ENCODE peak calls at places on chromosomes 11 and 22, in six cellular contexts. One of them, this sample, is unnamed.

GRCh38 chr11:16326679-16327297 is 29.6 kb downstream of the SOX6 start:
- DNase-seq in A549: no peak
- DNase-seq in BJ: no peak
- DNase-seq in psoas muscle: no peak
- DNase-seq in uterus: no peak
- DNase-seq in right atrium auricular region: no peak
- DNase-seq in this sample: peak; percentile 7

GRCh38 chr22:49749227-49749626 is 78.4 kb downstream of the BRD1 start:
- DNase-seq in A549: no peak
- DNase-seq in BJ: no peak
- DNase-seq in psoas muscle: no peak
- DNase-seq in uterus: no peak
- DNase-seq in right atrium auricular region: peak; percentile 30
- DNase-seq in this sample: no peak

GRCh38 chr22:35754761-35755160 is 37.1 kb downstream of the APOL5 start:
- DNase-seq in A549: no peak
- DNase-seq in BJ: no peak
- DNase-seq in psoas muscle: no peak
- DNase-seq in uterus: no peak
- DNase-seq in right atrium auricular region: no peak
- DNase-seq in this sample: no peak

GRCh38 chr11:123654566-123655081 is at the start of gene SCN3B:
- DNase-seq in A549: peak; percentile 69
- DNase-seq in BJ: no peak
- DNase-seq in psoas muscle: peak; percentile 71
- DNase-seq in uterus: peak; percentile 43
- DNase-seq in right atrium auricular region: no peak
- DNase-seq in this sample: peak; percentile 41

GRCh38 chr11:108966978-108967377 is 302.1 kb downstream of the DDX10 start:
- DNase-seq in A549: no peak
- DNase-seq in BJ: no peak
- DNase-seq in psoas muscle: no peak
- DNase-seq in uterus: no peak
- DNase-seq in right atrium auricular region: no peak
- DNase-seq in this sample: no peak

GRCh38 chr22:22461111-22461510 is 47.4 kb downstream of the ZNF280B start:
- DNase-seq in A549: no peak
- DNase-seq in BJ: no peak
- DNase-seq in psoas muscle: no peak
- DNase-seq in uterus: no peak
- DNase-seq in right atrium auricular region: no peak
- DNase-seq in this sample: no peak

GRCh38 chr11:44515085-44515484 is 50.4 kb upstream of the CD82 start:
- DNase-seq in A549: no peak
- DNase-seq in BJ: no peak
- DNase-seq in psoas muscle: no peak
- DNase-seq in uterus: no peak
- DNase-seq in right atrium auricular region: no peak
- DNase-seq in this sample: no peak

GRCh38 chr11:9717719-9718118 is 53.8 kb downstream of the SWAP70 start:
- DNase-seq in A549: no peak
- DNase-seq in BJ: no peak
- DNase-seq in psoas muscle: no peak
- DNase-seq in uterus: no peak
- DNase-seq in right atrium auricular region: no peak
- DNase-seq in this sample: peak; percentile 11

GRCh38 chr11:17298302-17298701 is 21.8 kb downstream of the NUCB2 start:
- DNase-seq in A549: no peak
- DNase-seq in BJ: no peak
- DNase-seq in psoas muscle: no peak
- DNase-seq in uterus: no peak
- DNase-seq in right atrium auricular region: no peak
- DNase-seq in this sample: no peak

GRCh38 chr11:12284321-12285050 is 92.9 kb upstream of the PARVA start:
- DNase-seq in A549: no peak
- DNase-seq in BJ: no peak
- DNase-seq in psoas muscle: no peak
- DNase-seq in uterus: no peak
- DNase-seq in right atrium auricular region: peak; percentile 57
- DNase-seq in this sample: peak; percentile 73

GRCh38 chr22:19497245-19497644 is 17.5 kb downstream of the CDC45 start:
- DNase-seq in A549: no peak
- DNase-seq in BJ: no peak
- DNase-seq in psoas muscle: no peak
- DNase-seq in uterus: no peak
- DNase-seq in right atrium auricular region: no peak
- DNase-seq in this sample: peak; percentile 70

GRCh38 chr22:26066534-26066933 is 102.7 kb upstream of the SEZ6L start:
- DNase-seq in A549: no peak
- DNase-seq in BJ: no peak
- DNase-seq in psoas muscle: no peak
- DNase-seq in uterus: no peak
- DNase-seq in right atrium auricular region: no peak
- DNase-seq in this sample: no peak

GRCh38 chr11:111978028-111978771 is 41.1 kb downstream of the DIXDC1 start:
- DNase-seq in A549: no peak
- DNase-seq in BJ: no peak
- DNase-seq in psoas muscle: peak; percentile 35
- DNase-seq in uterus: peak; percentile 82
- DNase-seq in right atrium auricular region: peak; percentile 85
- DNase-seq in this sample: peak; percentile 76

GRCh38 chr11:122268601-122269130 is 152.7 kb upstream of the BLID start:
- DNase-seq in A549: no peak
- DNase-seq in BJ: no peak
- DNase-seq in psoas muscle: no peak
- DNase-seq in uterus: no peak
- DNase-seq in right atrium auricular region: no peak
- DNase-seq in this sample: no peak

GRCh38 chr11:69920500-69921428 is 101.5 kb upstream of the FGF3 start:
- DNase-seq in A549: no peak
- DNase-seq in BJ: no peak
- DNase-seq in psoas muscle: no peak
- DNase-seq in uterus: no peak
- DNase-seq in right atrium auricular region: no peak
- DNase-seq in this sample: no peak

GRCh38 chr11:2525941-2526807 is 81.4 kb downstream of the KCNQ1 start:
- DNase-seq in A549: no peak
- DNase-seq in BJ: no peak
- DNase-seq in psoas muscle: peak; percentile 5
- DNase-seq in uterus: peak; percentile 13
- DNase-seq in right atrium auricular region: no peak
- DNase-seq in this sample: no peak

GRCh38 chr22:46370584-46371373 is 35.3 kb downstream of the TRMU start:
- DNase-seq in A549: no peak
- DNase-seq in BJ: no peak
- DNase-seq in psoas muscle: no peak
- DNase-seq in uterus: no peak
- DNase-seq in right atrium auricular region: no peak
- DNase-seq in this sample: no peak

GRCh38 chr11:119258983-119259382 is 52.8 kb downstream of the CBL start:
- DNase-seq in A549: no peak
- DNase-seq in BJ: no peak
- DNase-seq in psoas muscle: no peak
- DNase-seq in uterus: no peak
- DNase-seq in right atrium auricular region: no peak
- DNase-seq in this sample: no peak

GRCh38 chr11:62577046-62577708 is 3.5 kb upstream of the EEF1G start:
- DNase-seq in A549: no peak
- DNase-seq in BJ: no peak
- DNase-seq in psoas muscle: no peak
- DNase-seq in uterus: peak; percentile 71
- DNase-seq in right atrium auricular region: peak; percentile 66
- DNase-seq in this sample: no peak

GRCh38 chr11:68963779-68964178 is 17.0 kb downstream of the MRGPRD start:
- DNase-seq in A549: no peak
- DNase-seq in BJ: no peak
- DNase-seq in psoas muscle: no peak
- DNase-seq in uterus: peak; percentile 4
- DNase-seq in right atrium auricular region: no peak
- DNase-seq in this sample: no peak

GRCh38 chr11:120658071-120658423 is 146.5 kb downstream of the GRIK4 start:
- DNase-seq in A549: no peak
- DNase-seq in BJ: no peak
- DNase-seq in psoas muscle: no peak
- DNase-seq in uterus: no peak
- DNase-seq in right atrium auricular region: no peak
- DNase-seq in this sample: no peak

GRCh38 chr11:123577081-123577598 is 77.3 kb downstream of the SCN3B start:
- DNase-seq in A549: peak; percentile 44
- DNase-seq in BJ: no peak
- DNase-seq in psoas muscle: peak; percentile 60
- DNase-seq in uterus: peak; percentile 56
- DNase-seq in right atrium auricular region: peak; percentile 67
- DNase-seq in this sample: peak; percentile 19

GRCh38 chr11:10320164-10320563 is 15.3 kb downstream of the ADM start:
- DNase-seq in A549: no peak
- DNase-seq in BJ: no peak
- DNase-seq in psoas muscle: no peak
- DNase-seq in uterus: no peak
- DNase-seq in right atrium auricular region: no peak
- DNase-seq in this sample: no peak

GRCh38 chr22:28799834-28800307 is 498 bp downstream of the XBP1 start:
- DNase-seq in A549: no peak
- DNase-seq in BJ: peak; percentile 1
- DNase-seq in psoas muscle: peak; percentile 79
- DNase-seq in uterus: peak; percentile 70
- DNase-seq in right atrium auricular region: peak; percentile 71
- DNase-seq in this sample: peak; percentile 69

GRCh38 chr11:115266066-115266465 is 238.1 kb downstream of the CADM1 start:
- DNase-seq in A549: no peak
- DNase-seq in BJ: no peak
- DNase-seq in psoas muscle: no peak
- DNase-seq in uterus: no peak
- DNase-seq in right atrium auricular region: no peak
- DNase-seq in this sample: no peak

GRCh38 chr11:976431-977160 is 50.9 kb downstream of the AP2A2 start:
- DNase-seq in A549: no peak
- DNase-seq in BJ: no peak
- DNase-seq in psoas muscle: no peak
- DNase-seq in uterus: no peak
- DNase-seq in right atrium auricular region: no peak
- DNase-seq in this sample: no peak

DNA sequence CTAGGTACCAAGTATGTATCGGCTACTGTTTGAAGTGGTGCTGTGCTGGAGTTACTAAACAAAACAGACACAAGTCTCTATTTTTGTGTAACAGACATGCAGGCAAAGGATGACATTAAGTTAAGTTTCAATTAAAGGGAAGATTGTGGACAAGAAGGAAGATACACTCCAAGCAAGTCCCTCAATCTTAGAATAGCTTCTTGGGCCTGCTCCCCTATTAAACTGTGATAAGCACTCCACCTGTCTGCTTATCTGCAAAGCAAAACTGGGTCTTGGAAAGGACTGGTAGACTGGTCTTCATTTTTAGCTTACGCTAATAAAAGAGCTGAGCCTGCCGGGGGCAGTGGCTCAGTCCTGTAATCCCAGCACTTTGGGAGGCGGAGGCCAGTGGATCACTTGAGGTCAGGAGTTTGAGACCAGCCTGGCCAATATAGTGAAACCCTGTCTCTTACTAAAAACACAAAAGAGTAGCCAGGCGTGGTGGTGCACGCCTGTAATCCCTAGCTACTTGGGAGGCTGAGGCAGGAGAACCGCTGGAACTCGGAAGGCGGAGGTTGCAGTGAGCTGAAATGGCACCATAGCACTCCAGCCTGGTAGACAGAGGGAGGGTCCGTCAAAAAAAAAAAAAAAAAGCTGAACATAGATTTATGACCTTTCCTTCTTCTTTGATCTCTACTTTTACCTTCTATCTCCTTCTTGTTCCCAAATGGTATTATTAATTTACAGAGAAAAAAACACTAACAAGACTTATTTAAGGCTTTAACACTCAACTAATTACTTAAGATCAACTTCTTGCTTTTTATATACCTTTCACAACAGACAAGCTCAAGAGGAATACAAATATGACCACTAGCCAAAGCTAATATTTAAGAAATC is 4.1 kb downstream of the DDX17 start:
- DNase-seq in A549: no peak
- DNase-seq in BJ: no peak
- DNase-seq in psoas muscle: no peak
- DNase-seq in uterus: no peak
- DNase-seq in right atrium auricular region: no peak
- DNase-seq in this sample: no peak
- H3K4me3 ChIP-seq in A549: no peak overlapping the region
- H3K4me3 ChIP-seq in BJ: no peak overlapping the region
- H3K4me3 ChIP-seq in psoas muscle: peak overlapping the region; percentile 87
- H3K4me3 ChIP-seq in uterus: no peak overlapping the region
- H3K4me3 ChIP-seq in right atrium auricular region: no peak overlapping the region
- H3K4me3 ChIP-seq in this sample: peak overlapping the region; percentile 74

DNA sequence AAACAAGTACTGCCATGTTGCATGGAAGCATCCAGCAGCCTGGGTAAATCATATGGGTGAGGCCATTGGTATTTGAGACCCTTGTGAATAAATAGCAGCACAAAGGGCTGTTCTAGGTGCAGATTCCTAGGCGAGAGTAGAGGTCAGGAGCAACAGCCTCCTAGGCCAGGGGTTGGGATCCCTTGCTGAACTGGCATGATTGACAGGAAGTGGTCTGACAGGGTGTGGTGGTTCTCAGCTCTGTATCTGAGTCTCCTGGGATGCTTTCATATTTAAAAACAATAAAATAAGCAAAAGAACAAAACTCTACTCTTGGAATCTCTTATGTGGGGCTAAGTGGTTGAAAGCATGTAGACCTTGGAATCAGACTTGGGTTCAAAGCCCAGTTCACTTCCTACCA is 35.8 kb downstream of the INSC start:
- DNase-seq in A549: no peak
- DNase-seq in BJ: no peak
- DNase-seq in psoas muscle: no peak
- DNase-seq in uterus: no peak
- DNase-seq in right atrium auricular region: no peak
- DNase-seq in this sample: no peak
- TF ChIP-seq CTCF in A549: no peak
- TF ChIP-seq CTCF in BJ: no peak
- TF ChIP-seq CTCF in psoas muscle: no peak
- TF ChIP-seq CTCF in uterus: no peak
- TF ChIP-seq CTCF in right atrium auricular region: no peak
- TF ChIP-seq CTCF in this sample: no peak

DNA sequence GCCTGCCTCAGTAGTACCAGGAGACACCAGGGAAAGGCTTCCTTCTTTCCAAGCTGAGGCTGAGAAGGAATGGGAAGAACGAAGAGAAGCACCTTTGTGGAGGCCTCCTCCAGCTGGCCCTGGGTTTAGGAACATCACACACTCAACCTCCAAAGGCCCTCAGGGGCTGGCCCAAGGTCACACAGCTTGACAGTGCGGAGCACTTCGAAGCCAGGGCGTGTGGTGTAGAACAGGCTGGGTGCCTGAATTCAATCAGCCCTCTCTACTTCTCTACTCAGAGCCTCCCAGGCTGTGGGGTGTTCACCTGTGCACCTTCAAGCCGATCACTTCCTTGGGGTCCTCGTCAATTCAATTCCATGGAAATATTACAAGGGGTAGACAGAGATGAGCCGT is 719 bp upstream of the CSDC2 start:
- DNase-seq in A549: no peak
- DNase-seq in BJ: no peak
- DNase-seq in psoas muscle: no peak
- DNase-seq in uterus: no peak
- DNase-seq in right atrium auricular region: no peak
- DNase-seq in this sample: no peak
- H3K4me3 ChIP-seq in A549: no peak overlapping the region
- H3K4me3 ChIP-seq in BJ: peak overlapping the region; percentile 67
- H3K4me3 ChIP-seq in psoas muscle: no peak overlapping the region
- H3K4me3 ChIP-seq in uterus: peak overlapping the region; percentile 60
- H3K4me3 ChIP-seq in right atrium auricular region: peak overlapping the region; percentile 61
- H3K4me3 ChIP-seq in this sample: no peak overlapping the region

GRCh38 chr11:66186470-66186869 is 82.0 kb upstream of the RAB1B start:
- DNase-seq in A549: no peak
- DNase-seq in BJ: no peak
- DNase-seq in psoas muscle: no peak
- DNase-seq in uterus: no peak
- DNase-seq in right atrium auricular region: no peak
- DNase-seq in this sample: no peak
- TF ChIP-seq CTCF in A549: no peak
- TF ChIP-seq CTCF in BJ: no peak
- TF ChIP-seq CTCF in psoas muscle: no peak
- TF ChIP-seq CTCF in uterus: no peak
- TF ChIP-seq CTCF in right atrium auricular region: no peak
- TF ChIP-seq CTCF in this sample: no peak